ENCODE peak calls at places on chromosomes 3 and 15, in five cellular contexts. One of them, this sample, is unnamed.
A peak's percentile ranks its signal among the peaks of the same experiment; 100 is the strongest.

GRCh38 chr3:185658504-185658912 is 72.4 kb downstream of the SENP2 start:
- DNase-seq in HFF-Myc: peak; percentile 67
- DNase-seq in stimulated activated CD4-positive, alpha-beta T cell treated with anti-CD3 and anti-CD28 coated beads, Interleukin-15, amount 100 ng/mL, for 48 hours: no peak
- DNase-seq in Ammon's horn: no peak
- DNase-seq in left lobe of liver: no peak
- DNase-seq in this sample: no peak

GRCh38 chr15:84863480-84864428 is 20.7 kb upstream of the SLC28A1 start:
- DNase-seq in HFF-Myc: no peak
- DNase-seq in stimulated activated CD4-positive, alpha-beta T cell treated with anti-CD3 and anti-CD28 coated beads, Interleukin-15, amount 100 ng/mL, for 48 hours: no peak
- DNase-seq in Ammon's horn: peak; percentile 16
- DNase-seq in left lobe of liver: peak; percentile 31
- DNase-seq in this sample: peak; percentile 10

GRCh38 chr3:150811984-150812383 is 49.0 kb upstream of the SIAH2 start:
- DNase-seq in HFF-Myc: no peak
- DNase-seq in stimulated activated CD4-positive, alpha-beta T cell treated with anti-CD3 and anti-CD28 coated beads, Interleukin-15, amount 100 ng/mL, for 48 hours: no peak
- DNase-seq in Ammon's horn: no peak
- DNase-seq in left lobe of liver: no peak
- DNase-seq in this sample: no peak

GRCh38 chr3:151769175-151769574 is 35.4 kb downstream of the AADACL2 start:
- DNase-seq in HFF-Myc: no peak
- DNase-seq in stimulated activated CD4-positive, alpha-beta T cell treated with anti-CD3 and anti-CD28 coated beads, Interleukin-15, amount 100 ng/mL, for 48 hours: no peak
- DNase-seq in Ammon's horn: no peak
- DNase-seq in left lobe of liver: no peak
- DNase-seq in this sample: no peak

GRCh38 chr15:47351501-47351900 is 365.8 kb upstream of the SEMA6D start:
- DNase-seq in HFF-Myc: no peak
- DNase-seq in stimulated activated CD4-positive, alpha-beta T cell treated with anti-CD3 and anti-CD28 coated beads, Interleukin-15, amount 100 ng/mL, for 48 hours: no peak
- DNase-seq in Ammon's horn: no peak
- DNase-seq in left lobe of liver: no peak
- DNase-seq in this sample: no peak

GRCh38 chr15:99536422-99537033 is 29.3 kb upstream of the MEF2A start:
- DNase-seq in HFF-Myc: peak; percentile 27
- DNase-seq in stimulated activated CD4-positive, alpha-beta T cell treated with anti-CD3 and anti-CD28 coated beads, Interleukin-15, amount 100 ng/mL, for 48 hours: no peak
- DNase-seq in Ammon's horn: peak; percentile 60
- DNase-seq in left lobe of liver: no peak
- DNase-seq in this sample: peak; percentile 79

GRCh38 chr3:190504354-190505125 is 9.3 kb upstream of the IL1RAP start:
- DNase-seq in HFF-Myc: no peak
- DNase-seq in stimulated activated CD4-positive, alpha-beta T cell treated with anti-CD3 and anti-CD28 coated beads, Interleukin-15, amount 100 ng/mL, for 48 hours: no peak
- DNase-seq in Ammon's horn: peak; percentile 71
- DNase-seq in left lobe of liver: no peak
- DNase-seq in this sample: no peak

GRCh38 chr3:44104043-44104442 is 137.6 kb upstream of the TOPAZ1 start:
- DNase-seq in HFF-Myc: no peak
- DNase-seq in stimulated activated CD4-positive, alpha-beta T cell treated with anti-CD3 and anti-CD28 coated beads, Interleukin-15, amount 100 ng/mL, for 48 hours: no peak
- DNase-seq in Ammon's horn: no peak
- DNase-seq in left lobe of liver: no peak
- DNase-seq in this sample: no peak

GRCh38 chr3:177529716-177530335 is 332.5 kb upstream of the TBL1XR1 start:
- DNase-seq in HFF-Myc: no peak
- DNase-seq in stimulated activated CD4-positive, alpha-beta T cell treated with anti-CD3 and anti-CD28 coated beads, Interleukin-15, amount 100 ng/mL, for 48 hours: no peak
- DNase-seq in Ammon's horn: no peak
- DNase-seq in left lobe of liver: no peak
- DNase-seq in this sample: no peak